ENCODE peak calls at places on chromosomes 3 and 15, in ten cellular contexts. Y is tibial nerve, N is suprapubic skin, X is left ventricle myocardium inferior, L is uterus, G is cardiac muscle cell, D is AG04450, A is lung, O is ovary, E is mesendoderm. U is an unnamed sample.
A peak's percentile ranks its signal among the peaks of the same experiment; 100 is the strongest.

GRCh38 chr3:156339491-156339890 is 215.4 kb downstream of the SSR3 start:
- DNase-seq in L (no peak), A (no peak), G (no peak), E (no peak), X (no peak), O (no peak), Y (no peak), N (no peak), D (no peak), U (no peak)

GRCh38 chr15:98649996-98650870 is 1.9 kb downstream of the IGF1R start:
- DNase-seq in G (peak; percentile 65), Y (no peak), E (peak; percentile 73), A (peak; percentile 36), N (peak; percentile 76), X (peak; percentile 54), L (peak; percentile 41), O (peak; percentile 45), D (no peak), U (peak; percentile 64)

GRCh38 chr3:188861847-188862740 is 309.7 kb upstream of the TPRG1 start:
- DNase-seq in O (no peak), A (no peak), Y (no peak), N (no peak), E (no peak), G (no peak), L (no peak), D (no peak), X (no peak), U (no peak)

GRCh38 chr3:170432416-170432815 is 13.7 kb downstream of the CLDN11 start:
- DNase-seq in A (no peak), E (no peak), D (no peak), G (no peak), O (no peak), X (no peak), N (no peak), L (no peak), Y (no peak), U (no peak)

GRCh38 chr15:69126054-69126469 is 34.4 kb upstream of the GLCE start:
- DNase-seq in N (no peak), L (no peak), A (peak; percentile 58), Y (no peak), G (no peak), X (no peak), E (no peak), D (peak; percentile 78), O (no peak), U (no peak)

GRCh38 chr3:177057768-177058167 is 139.5 kb downstream of the TBL1XR1 start:
- DNase-seq in E (no peak), D (no peak), N (no peak), X (no peak), O (no peak), G (no peak), L (no peak), Y (no peak), A (no peak), U (no peak)

GRCh38 chr3:109729111-109729510 is 391.8 kb upstream of the DPPA4 start:
- DNase-seq in G (no peak), A (no peak), E (no peak), O (no peak), N (no peak), X (no peak), L (no peak), D (no peak), Y (no peak), U (no peak)

GRCh38 chr3:1093216-1093615 is 392 bp downstream of the CNTN6 start:
- DNase-seq in Y (no peak), E (no peak), A (no peak), N (no peak), O (no peak), X (no peak), G (no peak), L (no peak), D (no peak), U (no peak)

GRCh38 chr3:11954312-11954934 is 49.8 kb upstream of the SYN2 start:
- DNase-seq in Y (no peak), L (peak; percentile 51), O (peak; percentile 19), D (no peak), A (no peak), X (no peak), G (no peak), N (no peak), E (no peak), U (no peak)

GRCh38 chr15:41969851-41970431 is 2.4 kb downstream of the EHD4 start:
- DNase-seq in A (no peak), N (peak; percentile 35), Y (no peak), L (no peak), O (no peak), G (no peak), D (no peak), E (peak; percentile 80), X (no peak), U (no peak)

GRCh38 chr3:60188803-60189202 is 1062.4 kb downstream of the FHIT start:
- DNase-seq in O (no peak), L (no peak), G (no peak), A (no peak), X (no peak), E (no peak), N (no peak), D (no peak), Y (no peak), U (no peak)

GRCh38 chr15:48794697-48795134 is 16.2 kb downstream of the CEP152 start:
- DNase-seq in G (no peak), E (no peak), Y (no peak), X (no peak), D (no peak), O (no peak), L (no peak), A (no peak), N (no peak), U (no peak)

GRCh38 chr15:39509941-39510845 is 70.7 kb upstream of the THBS1 start:
- DNase-seq in X (peak; percentile 60), N (no peak), A (no peak), G (no peak), Y (no peak), D (no peak), E (no peak), L (no peak), O (no peak), U (no peak)

GRCh38 chr3:13702226-13702820 is 153.4 kb downstream of the FBLN2 start:
- DNase-seq in L (no peak), D (no peak), Y (no peak), A (no peak), G (no peak), X (peak; percentile 6), O (no peak), E (no peak), N (peak; percentile 36), U (no peak)

GRCh38 chr3:165748094-165748493 is 89.1 kb downstream of the BCHE start:
- DNase-seq in X (no peak), N (no peak), L (no peak), A (no peak), E (no peak), Y (no peak), G (no peak), O (no peak), D (no peak), U (no peak)

GRCh38 chr15:91469627-91470567 is 369.8 kb downstream of the SV2B start:
- DNase-seq in G (peak; percentile 3), O (no peak), L (no peak), D (no peak), E (no peak), X (no peak), Y (no peak), A (no peak), N (no peak), U (no peak)

GRCh38 chr15:32028921-32029320 is 1.4 kb upstream of the CHRNA7 start:
- DNase-seq in N (no peak), E (peak; percentile 82), O (no peak), A (no peak), Y (no peak), L (no peak), G (peak; percentile 50), D (no peak), X (no peak), U (peak; percentile 65)
- H3K27me3 ChIP-seq in N (peaks cover 48% of the 10 kb centered on the region), E (no peaks in the 10 kb centered on the region), O (no peaks in the 10 kb centered on the region), A (no peaks in the 10 kb centered on the region), Y (peaks cover 40% of the 10 kb centered on the region), L (no peaks in the 10 kb centered on the region), G (peaks cover 20% of the 10 kb centered on the region), D (peaks cover 19% of the 10 kb centered on the region), X (peaks cover 76% of the 10 kb centered on the region), U (peaks cover 25% of the 10 kb centered on the region)

GRCh38 chr3:181955566-181955965 is 243.8 kb downstream of the SOX2 start:
- DNase-seq in X (no peak), G (no peak), Y (no peak), D (no peak), L (no peak), N (no peak), E (no peak), A (no peak), O (no peak), U (no peak)
- H3K4me3 ChIP-seq in X (no peak overlapping the region), G (no peak overlapping the region), Y (no peak overlapping the region), D (no peak overlapping the region), L (no peak overlapping the region), N (no peak overlapping the region), E (no peak overlapping the region), A (no peak overlapping the region), O (no peak overlapping the region), U (no peak overlapping the region)

DNA sequence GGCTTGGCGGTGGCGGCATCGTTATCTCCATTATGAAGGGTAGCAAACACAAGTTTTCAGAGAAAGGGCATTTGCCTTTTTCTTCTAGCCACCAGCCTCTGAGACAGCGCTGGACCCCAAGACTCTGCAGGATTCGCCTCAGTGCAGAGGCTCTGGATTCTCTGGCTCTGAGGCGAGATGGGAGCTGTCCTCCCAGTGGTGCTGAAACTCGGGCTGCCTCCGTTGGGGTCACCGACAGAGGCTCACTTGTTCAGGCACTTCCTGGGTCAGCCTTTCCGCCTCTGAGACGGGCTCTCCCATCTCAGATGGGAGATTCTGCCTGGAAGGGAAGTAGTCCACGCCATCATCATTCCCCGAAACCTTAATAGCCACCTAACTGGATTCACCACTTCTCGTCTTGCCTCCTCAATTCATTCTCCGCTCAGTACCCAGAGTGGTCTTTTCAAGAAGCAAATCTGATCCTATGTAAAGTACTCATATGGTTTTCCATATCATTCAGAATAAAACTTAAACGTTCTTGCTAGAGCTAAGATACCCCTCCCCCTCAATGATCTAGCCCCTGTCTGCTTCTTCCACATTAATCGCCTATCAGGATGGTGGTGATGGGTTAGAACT is 76.9 kb downstream of the RHCG start:
- DNase-seq in E (peak; percentile 79), N (no peak), D (no peak), A (no peak), X (peak; percentile 40), Y (no peak), L (peak; percentile 27), G (peak; percentile 87), O (no peak), U (peak; percentile 88)
- H3K27me3 ChIP-seq in E (peaks cover 34% of the 10 kb centered on the region), N (peaks cover 83% of the 10 kb centered on the region), D (peaks cover 47% of the 10 kb centered on the region), A (peaks cover 12% of the 10 kb centered on the region), X (peaks cover 100% of the 10 kb centered on the region), Y (peaks cover 93% of the 10 kb centered on the region), L (peaks cover 27% of the 10 kb centered on the region), G (peaks cover 96% of the 10 kb centered on the region), O (no peaks in the 10 kb centered on the region), U (peaks cover 47% of the 10 kb centered on the region)

DNA sequence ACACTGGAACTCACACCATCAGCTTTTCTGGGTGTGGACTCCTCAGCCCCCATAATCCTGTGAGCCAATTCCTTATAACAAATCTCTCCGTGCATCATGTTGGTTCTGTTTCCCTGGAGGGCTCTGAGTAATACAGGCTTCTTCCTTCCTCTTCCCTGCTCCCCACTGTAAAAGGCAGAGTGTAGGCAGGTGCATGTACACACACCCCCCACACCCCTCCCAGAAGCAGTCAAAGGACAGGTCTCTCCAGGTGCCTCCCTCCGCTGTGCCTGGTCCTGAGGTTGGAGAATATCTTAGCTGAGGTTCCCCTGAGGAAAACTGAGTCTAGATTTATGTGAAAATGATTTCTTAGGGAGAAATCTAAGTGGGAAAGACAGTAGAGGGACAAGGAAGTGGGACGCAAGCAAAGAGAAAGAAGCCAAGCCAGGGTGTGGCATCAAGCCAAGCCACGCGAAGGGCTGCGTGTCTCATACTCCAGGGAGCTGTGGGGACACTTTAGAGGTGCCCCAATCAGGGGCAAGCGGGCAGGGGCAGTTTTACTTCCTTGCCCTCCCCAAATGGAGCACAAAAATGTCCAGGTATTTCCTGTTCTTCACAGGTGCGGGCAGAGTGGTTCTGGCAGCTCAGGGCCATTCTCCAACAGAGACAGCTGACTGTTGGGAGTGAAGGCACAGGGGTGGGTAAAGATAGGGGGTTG is 86.6 kb downstream of the HMG20A start:
- DNase-seq in Y (peak; percentile 45), N (peak; percentile 83), L (no peak), E (no peak), D (no peak), G (no peak), A (peak; percentile 68), X (peak; percentile 75), O (peak; percentile 59), U (peak; percentile 19)
- H3K4me3 ChIP-seq in Y (no peak overlapping the region), N (peak overlapping the region; percentile 14), L (no peak overlapping the region), E (no peak overlapping the region), D (no peak overlapping the region), G (no peak overlapping the region), A (no peak overlapping the region), X (peak overlapping the region; percentile 41), O (no peak overlapping the region), U (no peak overlapping the region)

U was measured in H7.